ENCODE peak calls at places on chromosomes 6 and 20, in ten cellular contexts. Q is colonic mucosa; I is heart left ventricle; U is right atrium auricular region; P is Panc1; J is prostate gland; X is effector memory CD4-positive, alpha-beta T cell; F is lower lobe of right lung; G is upper lobe of right lung; Z is cardiac muscle cell. M is an unnamed sample. For H3K4me1 and H3K27me3, the result is how much of the 10 kb centered on the place peaks cover.

GRCh38 chr6:137175157-137175889 is 1.9 kb upstream of the IL22RA2 start:
- DNase-seq in G (no peak), J (no peak), I (no peak), X (no peak), Q (no peak), F (no peak), U (no peak), Z (no peak), P (no peak), M (no peak)

GRCh38 chr6:107439418-107439817 is 19.9 kb downstream of the PDSS2 start:
- DNase-seq in P (no peak), X (no peak), I (no peak), J (no peak), F (no peak), Z (no peak), U (no peak), G (no peak), Q (no peak), M (no peak)

GRCh38 chr6:132218063-132218696 is 183.1 kb downstream of the MOXD1 start:
- DNase-seq in F (no peak), J (no peak), Q (no peak), U (no peak), I (no peak), P (no peak), Z (peak), G (no peak), X (no peak), M (no peak)

GRCh38 chr6:50264995-50265571 is 215.4 kb upstream of the DEFB112 start:
- DNase-seq in U (no peak), X (no peak), I (no peak), Z (peak), J (no peak), G (no peak), F (no peak), P (no peak), Q (no peak), M (no peak)

GRCh38 chr6:32967151-32968091 is 973 bp upstream of the BRD2 start:
- DNase-seq in G (no peak), I (no peak), X (no peak), Q (peak), J (no peak), U (no peak), P (no peak), Z (no peak), F (no peak), M (no peak)

GRCh38 chr6:73739097-73739496 is 43.1 kb downstream of the CD109 start:
- DNase-seq in G (no peak), I (no peak), P (no peak), X (no peak), F (no peak), U (no peak), J (no peak), Q (no peak), Z (peak), M (no peak)

GRCh38 chr6:89375427-89375868 is 22.9 kb upstream of the UBE2J1 start:
- DNase-seq in U (no peak), J (peak), Q (peak), G (peak), I (peak), X (peak), Z (peak), F (peak), P (no peak), M (peak)

GRCh38 chr6:11387702-11388101 is 149.8 kb upstream of the TMEM170B start:
- DNase-seq in P (no peak), X (no peak), U (no peak), F (no peak), G (no peak), Z (no peak), I (no peak), Q (no peak), J (no peak), M (no peak)

GRCh38 chr6:137787016-137787415 is 80.0 kb upstream of the TNFAIP3 start:
- DNase-seq in Q (no peak), G (no peak), X (no peak), Z (no peak), I (no peak), F (no peak), U (no peak), P (no peak), J (no peak), M (no peak)

GRCh38 chr6:108635505-108636226 is 74.9 kb downstream of the FOXO3 start:
- DNase-seq in P (no peak), U (no peak), J (no peak), G (peak), X (peak), F (peak), Q (no peak), Z (no peak), I (no peak), M (no peak)

GRCh38 chr20:47311211-47311610 is 45.3 kb downstream of the ZMYND8 start:
- DNase-seq in P (no peak), X (no peak), I (no peak), G (no peak), Z (no peak), F (no peak), Q (no peak), U (no peak), J (no peak), M (peak)

GRCh38 chr20:48772183-48772976 is 55.4 kb downstream of the PREX1 start:
- DNase-seq in G (peak), Z (no peak), U (peak), P (no peak), I (peak), X (no peak), J (no peak), F (peak), Q (no peak), M (no peak)

GRCh38 chr20:4070323-4071176 is 55.2 kb upstream of the RNF24 start:
- DNase-seq in J (no peak), F (no peak), Z (no peak), X (no peak), U (no peak), P (no peak), G (no peak), Q (no peak), I (no peak), M (no peak)

GRCh38 chr20:62961310-62961783 is 8.8 kb downstream of the SLC17A9 start:
- DNase-seq in I (no peak), P (no peak), X (no peak), U (no peak), F (no peak), Z (peak), G (no peak), Q (no peak), J (no peak), M (no peak)

GRCh38 chr20:59836768-59837167 is 96.7 kb downstream of the SYCP2 start:
- DNase-seq in I (no peak), G (no peak), F (no peak), P (no peak), Z (peak), X (no peak), J (no peak), U (no peak), Q (no peak), M (no peak)

GRCh38 chr20:48463916-48464315 is 363.9 kb downstream of the PREX1 start:
- DNase-seq in X (no peak), U (no peak), Z (peak), P (peak), F (no peak), G (no peak), I (no peak), Q (no peak), J (no peak), M (no peak)

GRCh38 chr20:41133709-41134361 is 3.5 kb upstream of the PLCG1 start:
- DNase-seq in I (no peak), F (no peak), Q (peak), U (no peak), J (peak), G (no peak), P (no peak), X (peak), Z (no peak), M (no peak)

GRCh38 chr6:37068523-37069270 is 63.2 kb downstream of the FGD2 start:
- DNase-seq in X (no peak), Z (no peak), F (no peak), U (no peak), J (no peak), P (no peak), G (no peak), I (no peak), Q (no peak), M (no peak)
- H3K4me1 ChIP-seq in X (under half), Z (under half), F (under half), U (under half), J (under half), P (under half), G (under half), I (under half), Q (under half), M (under half)

GRCh38 chr20:15387228-15387627 is 1049.8 kb upstream of the FLRT3 start:
- DNase-seq in G (no peak), Q (no peak), U (no peak), Z (no peak), X (no peak), F (no peak), P (no peak), J (no peak), I (no peak), M (no peak)
- H3K27ac ChIP-seq in G (no peak), Q (no peak), U (no peak), Z (no peak), X (no peak), F (no peak), P (no peak), J (no peak), I (no peak), M (no peak)

GRCh38 chr6:8194499-8194898 is 92.2 kb upstream of the EEF1E1 start:
- DNase-seq in U (no peak), X (no peak), Z (no peak), J (no peak), Q (no peak), P (no peak), I (no peak), F (no peak), G (no peak), M (no peak)
- H3K27me3 ChIP-seq in U (under half), X (under half), Z (under half), J (under half), Q (under half), P (under half), I (under half), F (under half), G (under half), M (under half)

GRCh38 chr20:57426831-57427230 is 35.6 kb downstream of the RBM38 start:
- DNase-seq in U (no peak), J (no peak), P (no peak), F (peak), Z (no peak), X (no peak), G (no peak), I (no peak), Q (no peak), M (no peak)
- H3K4me1 ChIP-seq in U (under half), J (under half), P (under half), F (under half), Z (under half), X (under half), G (under half), I (under half), Q (under half), M (under half)

GRCh38 chr6:146202570-146202969 is 173.7 kb downstream of the GRM1 start:
- DNase-seq in U (no peak), G (no peak), P (no peak), X (no peak), Q (no peak), I (no peak), J (no peak), Z (peak), F (no peak), M (no peak)
- H3K27ac ChIP-seq in U (no peak), G (no peak), P (no peak), X (no peak), Q (no peak), I (no peak), J (no peak), Z (no peak), F (no peak), M (no peak)